ENCODE peak calls at places on chromosomes 7 and 10, in eight cellular contexts. T, P, C, K, G, H, B and W are unnamed samples. For H3K36me3 and H3K4me1, the result is how much of the 10 kb centered on the place peaks cover.

GRCh38 chr7:36758879-36759278 is 34.6 kb upstream of the AOAH start:
- ATAC-seq in T (no peak), P (no peak), C (no peak), K (no peak), G (no peak), H (no peak), B (no peak), W (no peak)

GRCh38 chr7:240887-241421 is 48.6 kb downstream of the FAM20C start:
- ATAC-seq in T (no peak), P (peak), C (no peak), K (no peak), G (no peak), H (peak), B (peak), W (no peak)

GRCh38 chr7:157273208-157274202 is 63.3 kb upstream of the DNAJB6 start:
- ATAC-seq in T (peak), P (peak), C (peak), K (peak), G (peak), H (peak), B (peak), W (peak)

GRCh38 chr7:9719303-9719702 is 1254.4 kb upstream of the PHF14 start:
- ATAC-seq in T (no peak), P (no peak), C (no peak), K (no peak), G (no peak), H (no peak), B (no peak), W (no peak)

GRCh38 chr7:130292682-130293257 is at the start of gene CPA4:
- ATAC-seq in T (no peak), P (peak), C (no peak), K (no peak), G (peak), H (no peak), B (peak), W (peak)

GRCh38 chr10:818526-819220 is 112.8 kb downstream of the LARP4B start:
- ATAC-seq in T (no peak), P (no peak), C (no peak), K (no peak), G (peak), H (no peak), B (no peak), W (no peak)

GRCh38 chr10:117541909-117542705 is 439 bp upstream of the EMX2 start:
- ATAC-seq in T (no peak), P (no peak), C (no peak), K (no peak), G (peak), H (no peak), B (peak), W (peak)

GRCh38 chr7:67392596-67393438 is 396.2 kb downstream of the TYW1 start:
- ATAC-seq in T (no peak), P (no peak), C (no peak), K (no peak), G (no peak), H (no peak), B (no peak), W (no peak)

GRCh38 chr10:14695833-14696232 is 78.9 kb downstream of the FAM107B start:
- ATAC-seq in T (peak), P (no peak), C (no peak), K (no peak), G (no peak), H (no peak), B (no peak), W (no peak)

GRCh38 chr10:73410897-73411296 is 3.0 kb downstream of the ANXA7 start:
- ATAC-seq in T (no peak), P (no peak), C (no peak), K (no peak), G (no peak), H (no peak), B (no peak), W (no peak)

GRCh38 chr10:62760401-62760800 is 44.1 kb upstream of the ADO start:
- ATAC-seq in T (peak), P (peak), C (no peak), K (no peak), G (no peak), H (no peak), B (no peak), W (peak)

GRCh38 chr7:106841896-106842390 is 23.1 kb upstream of the PIK3CG start:
- ATAC-seq in T (no peak), P (peak), C (no peak), K (no peak), G (no peak), H (no peak), B (no peak), W (no peak)

GRCh38 chr7:12403287-12404181 is at the start of gene VWDE:
- ATAC-seq in T (peak), P (no peak), C (peak), K (peak), G (no peak), H (peak), B (peak), W (no peak)

GRCh38 chr7:158361326-158361946 is 226.2 kb downstream of the PTPRN2 start:
- ATAC-seq in T (peak), P (no peak), C (peak), K (no peak), G (no peak), H (no peak), B (no peak), W (no peak)

GRCh38 chr10:4447977-4448376 is 378.0 kb upstream of the AKR1E2 start:
- ATAC-seq in T (peak), P (no peak), C (no peak), K (no peak), G (no peak), H (no peak), B (no peak), W (no peak)

GRCh38 chr10:133104972-133105495 is 17.3 kb downstream of the ADGRA1 start:
- ATAC-seq in T (no peak), P (no peak), C (no peak), K (no peak), G (no peak), H (no peak), B (no peak), W (no peak)

GRCh38 chr10:29746080-29746797 is 111.5 kb upstream of the SVIL start:
- ATAC-seq in T (peak), P (no peak), C (no peak), K (no peak), G (peak), H (no peak), B (no peak), W (no peak)

GRCh38 chr10:50416181-50416824 is 165.0 kb upstream of the ASAH2 start:
- ATAC-seq in T (no peak), P (no peak), C (peak), K (no peak), G (no peak), H (no peak), B (no peak), W (no peak)

GRCh38 chr7:121741896-121742295 is 131.1 kb upstream of the PTPRZ1 start:
- ATAC-seq in T (no peak), P (no peak), C (no peak), K (no peak), G (no peak), H (no peak), B (no peak), W (no peak)

DNA sequence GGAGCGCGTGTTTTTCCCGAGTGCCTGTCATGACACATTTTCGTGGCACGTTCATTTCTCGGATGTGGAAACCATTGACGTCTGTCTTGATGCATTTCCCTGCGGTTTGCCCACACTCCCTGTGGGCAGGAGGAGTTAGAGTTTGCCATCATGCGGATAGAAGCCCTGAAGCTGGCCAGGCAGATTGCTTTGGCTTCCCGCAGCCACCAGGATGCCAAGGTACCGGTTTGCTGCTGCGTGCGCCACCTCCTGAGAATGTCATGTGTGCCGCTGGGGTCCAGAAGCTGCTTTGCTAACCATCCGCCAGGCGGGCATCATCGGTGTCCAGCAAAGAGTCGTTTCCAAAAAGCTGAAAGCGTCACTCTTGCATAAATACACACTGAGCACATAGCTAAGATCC is 40.9 kb upstream of the BTBD16 start:
- ATAC-seq in T (no peak), P (no peak), C (no peak), K (no peak), G (no peak), H (no peak), B (no peak), W (no peak)
- H3K36me3 ChIP-seq in T (half or more), P (half or more), C (half or more), K (under half), G (half or more), H (under half), B (under half), W (under half)

GRCh38 chr7:16064316-16064715 is 357.0 kb downstream of the CRPPA start:
- ATAC-seq in T (no peak), P (no peak), C (no peak), K (no peak), G (peak), H (no peak), B (no peak), W (peak)
- H3K27ac ChIP-seq in T (no peak), P (peak), C (no peak), K (no peak), G (peak), H (no peak), B (no peak), W (peak)

DNA sequence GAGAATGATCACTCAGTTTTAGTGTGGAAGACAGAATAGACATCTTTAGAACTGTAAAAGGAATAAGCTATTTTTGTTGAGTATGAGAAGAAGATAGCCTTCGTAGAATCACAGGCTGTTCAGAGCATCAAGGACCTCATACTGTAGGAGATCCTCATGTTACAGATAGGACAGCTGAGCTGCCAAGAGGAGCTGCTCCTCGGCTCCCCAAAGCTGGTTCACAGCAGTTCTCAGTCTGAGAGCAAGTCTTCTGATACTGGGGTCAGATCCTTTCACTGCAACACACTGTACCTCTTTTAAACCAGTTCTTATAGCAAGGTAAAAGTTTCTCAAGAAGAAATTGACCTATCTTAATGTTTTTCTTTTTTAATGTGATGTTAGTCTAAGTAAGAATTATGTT is 17.1 kb downstream of the CCNY start:
- ATAC-seq in T (no peak), P (peak), C (no peak), K (no peak), G (peak), H (no peak), B (no peak), W (no peak)
- H3K4me1 ChIP-seq in T (under half), P (half or more), C (half or more), K (under half), G (half or more), H (half or more), B (under half), W (half or more)

DNA sequence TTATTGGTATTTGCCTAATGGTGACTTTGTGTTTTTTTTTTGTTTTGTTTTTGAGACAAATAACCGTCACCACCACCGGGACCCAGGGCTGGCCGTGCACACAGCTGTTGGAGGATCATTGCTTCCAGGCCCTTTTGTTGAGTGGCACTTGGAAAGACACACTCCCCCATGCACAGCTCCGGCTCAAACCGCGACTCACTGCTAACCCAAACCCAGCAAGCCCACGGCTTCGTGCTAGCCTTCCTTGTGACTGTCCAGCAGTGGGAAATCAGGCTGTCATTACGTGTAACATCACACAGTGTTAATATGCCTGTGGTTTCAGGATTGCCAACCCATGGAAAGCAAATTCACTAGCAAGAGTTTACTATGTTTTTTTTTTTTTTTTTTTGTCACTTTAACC is 17.4 kb downstream of the BNIP3 start:
- ATAC-seq in T (no peak), P (no peak), C (no peak), K (peak), G (no peak), H (no peak), B (no peak), W (no peak)
- H3K36me3 ChIP-seq in T (under half), P (half or more), C (under half), K (under half), G (under half), H (under half), B (under half), W (under half)

GRCh38 chr7:88312061-88312663 is 5.5 kb upstream of the STEAP4 start:
- ATAC-seq in T (peak), P (peak), C (no peak), K (peak), G (peak), H (no peak), B (no peak), W (peak)

GRCh38 chr7:88310950-88311674 is 4.4 kb upstream of the STEAP4 start:
- ATAC-seq in T (no peak), P (no peak), C (no peak), K (peak), G (no peak), H (no peak), B (no peak), W (no peak)

GRCh38 chr7:88309845-88310244 is 3.2 kb upstream of the STEAP4 start:
- ATAC-seq in T (no peak), P (no peak), C (no peak), K (no peak), G (peak), H (no peak), B (no peak), W (peak)

GRCh38 chr7:88314092-88314491 is 7.4 kb upstream of the STEAP4 start:
- ATAC-seq in T (peak), P (no peak), C (no peak), K (no peak), G (no peak), H (no peak), B (no peak), W (no peak)

DNA sequence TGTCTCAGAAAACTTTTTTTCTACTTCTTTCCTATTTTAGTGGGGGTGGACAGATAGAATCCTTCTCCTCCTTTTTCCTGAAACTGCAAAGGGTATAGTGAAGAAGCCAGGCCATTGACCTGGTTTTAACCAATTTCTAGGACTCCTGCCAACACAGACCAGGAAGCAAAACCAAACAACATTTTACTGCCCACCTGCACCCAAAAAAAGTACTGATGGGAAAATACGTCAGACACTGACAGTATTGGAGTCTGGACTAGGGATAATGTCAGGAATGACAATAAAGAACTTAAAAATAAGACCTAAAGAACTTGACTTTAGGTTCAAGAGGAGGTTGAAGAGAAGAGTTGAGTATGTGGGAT is 5.0 kb upstream of the STEAP4 start:
- ATAC-seq in T (no peak), P (peak), C (no peak), K (peak), G (no peak), H (no peak), B (no peak), W (no peak)
- H3K27ac ChIP-seq in T (no peak), P (no peak), C (no peak), K (no peak), G (peak), H (no peak), B (no peak), W (peak)

DNA sequence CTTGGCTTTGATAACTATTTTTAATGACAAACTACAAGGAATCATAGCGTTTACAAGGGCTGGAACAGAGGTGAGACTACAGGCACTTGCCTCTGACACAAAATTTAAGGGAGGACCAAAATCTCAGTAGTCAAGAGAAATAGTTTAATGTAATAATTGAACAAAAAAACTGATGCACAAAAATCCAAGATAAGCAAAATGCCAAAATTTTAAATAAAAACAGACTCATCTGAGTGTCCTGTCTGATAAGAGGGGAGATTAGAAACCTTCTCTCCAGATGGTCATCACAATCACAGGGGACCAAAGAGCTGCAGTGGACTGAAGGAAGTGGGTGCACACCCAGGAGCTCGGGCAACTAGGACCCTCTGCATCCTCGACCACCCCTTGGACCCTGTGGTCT is 70.5 kb downstream of the PARD3 start:
- ATAC-seq in T (no peak), P (no peak), C (no peak), K (no peak), G (no peak), H (no peak), B (no peak), W (no peak)
- H3K4me1 ChIP-seq in T (under half), P (under half), C (half or more), K (under half), G (under half), H (under half), B (under half), W (under half)

GRCh38 chr7:54719425-54719824 is 39.6 kb downstream of the SEC61G start:
- ATAC-seq in T (no peak), P (no peak), C (no peak), K (no peak), G (no peak), H (no peak), B (no peak), W (no peak)
- H3K36me3 ChIP-seq in T (under half), P (under half), C (under half), K (under half), G (under half), H (under half), B (under half), W (under half)

GRCh38 chr10:86888585-86889381 is 68.6 kb downstream of the MMRN2 start:
- ATAC-seq in T (peak), P (peak), C (no peak), K (no peak), G (no peak), H (no peak), B (no peak), W (peak)
- H3K27ac ChIP-seq in T (peak), P (peak), C (no peak), K (no peak), G (peak), H (no peak), B (no peak), W (peak)

DNA sequence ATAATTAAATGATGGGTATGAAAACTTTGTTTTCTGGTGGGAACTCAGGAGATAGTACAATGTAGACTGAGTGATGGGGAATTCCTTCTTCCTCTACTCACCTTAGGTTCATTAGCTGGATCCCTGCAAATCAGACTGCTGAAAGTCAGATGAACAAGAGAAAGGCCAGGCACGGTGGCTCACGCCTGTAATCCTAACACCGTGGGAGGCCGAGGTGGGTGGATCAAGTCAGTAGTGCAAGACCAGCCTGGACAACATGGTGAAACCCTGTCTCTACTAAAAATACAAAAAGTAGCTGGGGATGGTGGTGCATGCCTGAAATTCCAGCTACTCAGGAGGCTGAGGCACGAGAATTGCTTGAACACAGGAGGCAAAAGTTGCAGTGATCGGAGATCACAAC is 28.7 kb upstream of the ST8SIA6 start:
- ATAC-seq in T (no peak), P (no peak), C (no peak), K (no peak), G (no peak), H (no peak), B (no peak), W (no peak)
- H3K4me1 ChIP-seq in T (under half), P (under half), C (under half), K (under half), G (under half), H (under half), B (under half), W (under half)